ENCODE peak calls at places on chromosomes 1 and 21, in five cellular contexts. A, M, P, N and I are unnamed samples.

GRCh38 chr1:59750612-59751395 is 63.9 kb upstream of the HOOK1 start:
- DNase-seq in P (peak), A (peak), N (peak), M (peak), I (no peak)

GRCh38 chr1:6258675-6259074 is 2.2 kb downstream of the GPR153 start:
- DNase-seq in M (no peak), N (no peak), A (no peak), P (no peak), I (no peak)

GRCh38 chr1:88061106-88061829 is 622.8 kb upstream of the PKN2 start:
- DNase-seq in P (peak), M (peak), A (peak), N (peak), I (peak)

GRCh38 chr21:15112858-15113257 is 48.1 kb upstream of the NRIP1 start:
- DNase-seq in M (no peak), A (peak), P (no peak), N (no peak), I (no peak)

GRCh38 chr1:53689736-53690401 is 49.1 kb downstream of the GLIS1 start:
- DNase-seq in P (no peak), N (no peak), M (no peak), A (no peak), I (no peak)

GRCh38 chr1:154263465-154264332 is 8.7 kb upstream of the HAX1 start:
- DNase-seq in M (no peak), N (no peak), P (no peak), A (no peak), I (no peak)

GRCh38 chr1:208990456-208990855 is 593.1 kb upstream of the CAMK1G start:
- DNase-seq in M (no peak), A (peak), P (no peak), N (no peak), I (no peak)

GRCh38 chr1:96748078-96748477 is 26.5 kb downstream of the PTBP2 start:
- DNase-seq in M (no peak), P (no peak), N (no peak), A (no peak), I (no peak)

GRCh38 chr1:198265073-198265661 is 108.4 kb downstream of the NEK7 start:
- DNase-seq in N (no peak), A (no peak), M (no peak), P (no peak), I (no peak)

GRCh38 chr1:47709302-47710074 is 271.6 kb downstream of the FOXD2 start:
- DNase-seq in P (no peak), N (no peak), M (no peak), A (no peak), I (no peak)

GRCh38 chr21:29073222-29074006 is at the start of gene CCT8:
- DNase-seq in A (peak), P (peak), N (peak), M (peak), I (peak)